ENCODE peak calls at places on chromosomes 11 and 22, in four cellular contexts. R is breast epithelium, H is heart left ventricle, J is progenitor cell of endocrine pancreas. C is an unnamed sample.
A peak's percentile ranks its signal among the peaks of the same experiment; 100 is the strongest.

GRCh38 chr11:100903284-100903683 is 216.2 kb downstream of the ARHGAP42 start:
- DNase-seq in R (no peak), J (no peak), H (no peak), C (no peak)

GRCh38 chr11:130633466-130633865 is 185.0 kb downstream of the ADAMTS15 start:
- DNase-seq in J (no peak), R (no peak), H (no peak), C (no peak)

GRCh38 chr11:134538793-134539192 is 126.8 kb upstream of the B3GAT1 start:
- DNase-seq in H (no peak), J (no peak), R (no peak), C (no peak)

GRCh38 chr22:50575426-50575941 is 2.7 kb downstream of the CPT1B start:
- DNase-seq in R (no peak), H (no peak), J (no peak), C (no peak)

GRCh38 chr11:96014234-96014633 is 90.3 kb upstream of the MTMR2 start:
- DNase-seq in J (no peak), H (no peak), R (no peak), C (no peak)

GRCh38 chr11:3166268-3167142 is 1.4 kb upstream of the OSBPL5 start:
- DNase-seq in H (no peak), J (no peak), R (no peak), C (no peak)

GRCh38 chr11:133902506-133902905 is 54.3 kb downstream of the IGSF9B start:
- DNase-seq in H (no peak), R (no peak), J (no peak), C (no peak)

GRCh38 chr22:24803064-24803542 is 2.9 kb upstream of the SGSM1 start:
- DNase-seq in R (no peak), J (peak; percentile 62), H (no peak), C (peak; percentile 69)

GRCh38 chr22:27919222-27919942 is at the start of gene PITPNB:
- DNase-seq in H (peak; percentile 97), J (peak; percentile 99), R (peak; percentile 93), C (peak; percentile 100)

GRCh38 chr11:133072858-133073582 is 459.3 kb downstream of the OPCML start:
- DNase-seq in R (no peak), J (no peak), H (no peak), C (no peak)

GRCh38 chr11:47394322-47395224 is 13.8 kb upstream of the SLC39A13 start:
- DNase-seq in J (no peak), R (no peak), H (peak; percentile 62), C (peak; percentile 91)

GRCh38 chr22:44108076-44108475 is 72.6 kb upstream of the PARVG start:
- DNase-seq in H (no peak), R (no peak), J (no peak), C (no peak)

GRCh38 chr22:39264344-39265116 is 19.7 kb upstream of the PDGFB start:
- DNase-seq in R (no peak), H (peak; percentile 67), J (no peak), C (no peak)

GRCh38 chr22:22458896-22459588 is 49.5 kb downstream of the ZNF280B start:
- DNase-seq in H (no peak), R (no peak), J (no peak), C (no peak)

GRCh38 chr11:59197990-59198389 is 14.7 kb downstream of the MPEG1 start:
- DNase-seq in H (peak; percentile 65), J (no peak), R (no peak), C (no peak)

GRCh38 chr22:42855726-42856125 is 1.3 kb downstream of the ARFGAP3 start:
- DNase-seq in H (no peak), J (no peak), R (no peak), C (no peak)

GRCh38 chr11:14414470-14415461 is 55.8 kb upstream of the RRAS2 start:
- DNase-seq in J (no peak), R (no peak), H (no peak), C (peak; percentile 39)

GRCh38 chr11:115613004-115613403 is 108.8 kb upstream of the CADM1 start:
- DNase-seq in R (no peak), H (no peak), J (no peak), C (no peak)

GRCh38 chr22:38959574-38959973 is 2.2 kb downstream of the APOBEC3A start:
- DNase-seq in H (no peak), J (no peak), R (no peak), C (no peak)

GRCh38 chr11:47056261-47056915 is 119.8 kb downstream of the CSTPP1 start:
- DNase-seq in R (no peak), H (no peak), J (no peak), C (no peak)

GRCh38 chr11:111388431-111388830 is 9.4 kb upstream of the POU2AF1 start:
- DNase-seq in J (no peak), R (no peak), H (no peak), C (no peak)

GRCh38 chr11:120306519-120307242 is 18.4 kb upstream of the TLCD5 start:
- DNase-seq in R (no peak), J (no peak), H (no peak), C (no peak)

GRCh38 chr11:82927264-82927880 is 25.8 kb downstream of the DDIAS start:
- DNase-seq in J (no peak), R (no peak), H (no peak), C (peak; percentile 64)

GRCh38 chr22:41557401-41558240 is 3.2 kb upstream of the CSDC2 start:
- DNase-seq in R (no peak), J (no peak), H (peak; percentile 79), C (peak; percentile 66)

GRCh38 chr11:32302826-32303225 is 132.5 kb downstream of the WT1 start:
- DNase-seq in H (no peak), R (no peak), J (no peak), C (no peak)

GRCh38 chr11:32297629-32298028 is 137.7 kb downstream of the WT1 start:
- DNase-seq in R (no peak), J (no peak), H (no peak), C (peak; percentile 44)
- TF ChIP-seq CTCF in R (no peak), J (peak; percentile 13), H (no peak), C (no peak)

DNA sequence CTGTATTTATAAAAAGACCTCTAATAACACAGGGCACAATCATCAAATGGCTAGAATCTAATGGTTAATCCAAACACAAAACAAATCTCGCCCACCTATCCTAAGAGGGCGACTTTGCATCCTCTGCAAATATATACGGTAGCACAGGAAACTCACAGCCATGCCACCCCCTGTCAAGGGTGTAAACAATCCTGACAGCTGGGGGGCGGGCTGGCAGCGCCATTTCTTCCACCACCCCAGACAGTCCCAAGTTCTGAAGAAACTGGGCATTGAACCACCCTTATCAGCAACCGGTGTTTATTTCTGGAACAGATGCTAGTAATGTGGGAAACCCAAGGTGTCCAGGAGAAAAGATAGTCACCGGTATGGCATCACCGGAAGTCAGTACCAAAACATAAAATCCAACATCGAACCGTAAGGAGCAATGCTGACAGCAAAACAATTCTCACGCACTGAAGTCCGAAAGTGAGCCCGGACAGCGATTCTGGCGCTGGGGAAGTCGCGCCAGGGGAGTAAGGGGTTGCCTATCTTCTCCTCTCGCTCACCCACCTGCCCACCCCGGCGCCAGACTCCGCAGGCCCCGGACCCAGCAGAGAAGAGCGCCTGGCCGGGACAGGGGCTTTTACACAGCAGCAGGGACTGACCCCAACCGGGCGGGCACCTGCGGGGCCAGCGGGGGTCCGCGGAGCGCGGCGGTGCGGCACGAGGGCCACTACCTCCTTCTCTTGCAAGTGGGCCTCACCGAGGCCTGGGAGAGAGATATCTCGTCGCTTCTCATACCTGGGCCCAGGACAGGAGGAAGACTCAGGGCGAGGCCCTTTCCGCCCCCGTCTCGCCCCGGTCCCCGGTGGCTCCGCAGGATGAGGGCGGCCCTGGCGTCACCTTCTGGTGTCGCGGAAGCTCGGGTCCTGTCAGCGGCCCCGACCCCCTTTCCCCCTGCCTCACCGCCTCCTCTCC is 643 bp downstream of the FBXO3 start:
- DNase-seq in R (no peak), H (no peak), J (peak; percentile 34), C (peak; percentile 38)
- TF ChIP-seq CTCF in R (no peak), H (no peak), J (no peak), C (no peak)

GRCh38 chr22:20205964-20206708 is 55.3 kb upstream of the CCDC188 start:
- DNase-seq in H (peak; percentile 74), J (no peak), R (peak; percentile 45), C (peak; percentile 82)
- TF ChIP-seq CTCF in H (no peak), J (no peak), R (no peak), C (no peak)

DNA sequence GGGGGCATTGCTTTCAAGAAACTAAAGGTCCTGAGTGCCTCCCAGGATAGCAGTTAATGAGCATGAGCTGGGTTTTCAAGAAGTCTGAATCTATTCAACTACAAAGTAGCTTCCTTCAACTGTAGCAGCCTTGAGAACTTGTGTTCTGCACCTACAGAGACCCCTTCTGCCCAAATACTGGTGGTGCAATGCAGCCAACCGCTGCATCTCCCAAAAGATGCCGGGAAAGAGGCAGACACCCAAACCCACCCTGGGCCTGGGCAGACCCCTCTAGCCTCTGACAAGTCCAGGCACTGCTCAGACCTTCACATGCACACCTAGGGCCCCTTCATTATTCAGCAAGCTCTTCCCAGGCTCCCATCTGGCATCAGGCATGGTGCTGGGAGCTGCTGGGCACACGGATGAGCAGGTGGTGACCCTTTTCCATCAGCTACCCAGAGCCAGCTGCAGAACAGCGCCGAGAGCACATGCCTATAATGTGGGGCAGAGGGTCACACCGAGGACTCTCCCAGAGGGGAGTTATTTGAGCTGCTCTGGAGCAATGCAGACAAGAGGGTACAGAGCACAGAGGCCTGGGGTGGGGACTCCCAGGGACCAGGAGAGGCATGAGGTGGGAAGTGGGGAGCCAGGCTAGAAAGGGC is 44.9 kb upstream of the ETS1 start:
- DNase-seq in J (no peak), H (no peak), R (no peak), C (peak; percentile 60)
- TF ChIP-seq CTCF in J (peak; percentile 65), H (peak; percentile 70), R (peak; percentile 35), C (peak; percentile 44)

DNA sequence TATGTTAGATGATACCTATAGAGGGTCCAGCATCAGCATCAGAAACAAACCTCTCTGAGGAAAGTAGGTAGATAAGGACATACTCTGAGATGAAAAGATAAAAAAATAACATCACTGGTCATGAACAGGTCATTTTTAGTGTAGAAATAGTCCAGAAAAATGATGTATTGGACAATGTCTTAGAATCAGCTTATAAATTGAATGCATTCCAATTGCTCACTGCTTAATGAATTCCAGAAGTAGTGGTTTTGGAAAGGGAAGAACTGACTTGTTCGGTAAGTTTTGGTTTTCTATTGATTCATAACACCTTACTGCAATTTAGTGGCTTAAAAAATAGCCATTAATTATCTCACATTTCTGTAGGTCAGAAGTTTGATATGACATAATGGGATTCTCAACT is 929.5 kb upstream of the CCDC90B start:
- DNase-seq in R (no peak), J (no peak), H (no peak), C (no peak)
- TF ChIP-seq CTCF in R (no peak), J (no peak), H (no peak), C (no peak)

GRCh38 chr11:104879514-104880190 is 18.6 kb downstream of the CASP12 start:
- DNase-seq in R (no peak), J (no peak), H (no peak), C (no peak)
- TF ChIP-seq CTCF in R (no peak), J (no peak), H (no peak), C (no peak)

C was measured in GM13976.